ENCODE peak calls at places on chromosomes 13 and 19, in eight cellular contexts. J, Y, S, P, H, O, W and V are unnamed samples.
A peak's percentile ranks its signal among the peaks of the same experiment; 100 is the strongest.

GRCh38 chr19:38274734-38275133 is 10.4 kb downstream of the SPINT2 start:
- DNase-seq in S (no peak), O (no peak), W (peak; percentile 71), P (no peak), H (no peak), Y (no peak), J (no peak), V (no peak)

GRCh38 chr19:9862897-9863296 is 27.8 kb downstream of the PIN1 start:
- DNase-seq in J (no peak), H (no peak), P (no peak), O (no peak), Y (no peak), W (no peak), S (no peak), V (no peak)

GRCh38 chr19:2271516-2272103 is 10.4 kb downstream of the PEAK3 start:
- DNase-seq in Y (no peak), P (peak; percentile 58), H (no peak), W (no peak), S (no peak), J (no peak), O (peak; percentile 75), V (no peak)

GRCh38 chr19:39380521-39381502 is 10.1 kb downstream of the PAF1 start:
- DNase-seq in O (no peak), Y (no peak), W (no peak), J (no peak), P (no peak), S (no peak), H (no peak), V (no peak)

GRCh38 chr19:14061751-14062557 is at the start of gene PALM3:
- DNase-seq in O (no peak), H (no peak), Y (no peak), W (no peak), P (no peak), S (no peak), J (no peak), V (peak; percentile 81)

GRCh38 chr13:51781246-51782022 is 22.5 kb downstream of the DHRS12 start:
- DNase-seq in W (no peak), H (peak; percentile 28), Y (peak; percentile 74), P (peak; percentile 51), J (no peak), S (peak; percentile 51), O (peak; percentile 24), V (no peak)

GRCh38 chr19:55433292-55433691 is 9.8 kb downstream of the SHISA7 start:
- DNase-seq in P (no peak), Y (no peak), O (no peak), H (no peak), S (no peak), W (no peak), J (no peak), V (no peak)

GRCh38 chr13:98521876-98522275 is 55.0 kb downstream of the STK24 start:
- DNase-seq in J (no peak), O (no peak), P (no peak), S (no peak), Y (no peak), W (no peak), H (no peak), V (no peak)

GRCh38 chr13:36310417-36311108 is 12.9 kb upstream of the CCDC169 start:
- DNase-seq in O (peak; percentile 38), P (no peak), S (no peak), Y (no peak), H (no peak), W (no peak), J (no peak), V (no peak)

GRCh38 chr19:16542894-16543498 is 759 bp upstream of the CHERP start:
- DNase-seq in H (no peak), Y (no peak), S (peak; percentile 31), O (no peak), P (no peak), W (no peak), J (no peak), V (no peak)

GRCh38 chr19:15551183-15552004 is 43.1 kb downstream of the CYP4F22 start:
- DNase-seq in W (no peak), O (no peak), J (no peak), P (peak; percentile 27), S (peak; percentile 23), Y (peak; percentile 91), H (peak; percentile 71), V (peak; percentile 57)

GRCh38 chr13:94209110-94209509 is 270.4 kb downstream of the DCT start:
- DNase-seq in P (peak; percentile 57), S (no peak), Y (no peak), W (no peak), H (no peak), J (no peak), O (no peak), V (no peak)

GRCh38 chr13:95477187-95477586 is 75.3 kb upstream of the CLDN10 start:
- DNase-seq in O (no peak), Y (no peak), S (no peak), P (no peak), H (no peak), W (no peak), J (no peak), V (no peak)

GRCh38 chr13:106568225-106569003 is 477 bp upstream of the ARGLU1 start:
- DNase-seq in S (peak; percentile 10), H (no peak), W (no peak), J (no peak), O (no peak), Y (no peak), P (no peak), V (no peak)

GRCh38 chr13:32409561-32410440 is 18.1 kb downstream of the N4BP2L1 start:
- DNase-seq in W (peak; percentile 44), J (no peak), P (no peak), O (peak; percentile 63), H (no peak), S (no peak), Y (peak; percentile 94), V (no peak)

GRCh38 chr13:36146513-36147276 is 15.5 kb upstream of the DCLK1 start:
- DNase-seq in J (no peak), P (peak; percentile 8), W (no peak), H (no peak), S (no peak), Y (no peak), O (no peak), V (no peak)

GRCh38 chr13:31310356-31310755 is 110.6 kb downstream of the B3GLCT start:
- DNase-seq in Y (no peak), S (no peak), H (no peak), P (no peak), J (no peak), O (no peak), W (no peak), V (no peak)

GRCh38 chr19:51093066-51093465 is 10.4 kb upstream of the KLK14 start:
- DNase-seq in J (no peak), P (no peak), Y (no peak), S (no peak), O (no peak), H (no peak), W (no peak), V (no peak)

GRCh38 chr13:40352807-40353562 is 313.5 kb downstream of the FOXO1 start:
- DNase-seq in W (no peak), P (no peak), S (no peak), Y (no peak), O (no peak), H (no peak), J (no peak), V (no peak)

GRCh38 chr13:42728507-42729180 is 52.7 kb upstream of the FAM216B start:
- DNase-seq in O (no peak), W (no peak), Y (no peak), S (no peak), H (no peak), J (no peak), P (no peak), V (no peak)

GRCh38 chr13:49395416-49396277 is 48.2 kb downstream of the CAB39L start:
- DNase-seq in J (no peak), H (no peak), O (no peak), S (no peak), W (no peak), P (no peak), Y (no peak), V (no peak)

GRCh38 chr19:16273005-16273404 is 51.6 kb upstream of the KLF2 start:
- DNase-seq in S (no peak), Y (peak; percentile 26), P (no peak), H (no peak), O (no peak), W (no peak), J (no peak), V (no peak)

GRCh38 chr19:4581381-4582111 is 22.1 kb upstream of the SEMA6B start:
- DNase-seq in P (peak; percentile 71), O (no peak), Y (peak; percentile 72), W (no peak), S (peak; percentile 38), H (no peak), J (no peak), V (no peak)

GRCh38 chr13:101331731-101332130 is 84.6 kb downstream of the NALCN start:
- DNase-seq in P (no peak), Y (no peak), J (no peak), S (no peak), H (no peak), O (no peak), W (no peak), V (no peak)

GRCh38 chr13:113460599-113460998 is 7.3 kb upstream of the ADPRHL1 start:
- DNase-seq in H (no peak), J (no peak), P (no peak), O (no peak), W (no peak), S (no peak), Y (no peak), V (no peak)

GRCh38 chr19:33303791-33304759 is 1.7 kb upstream of the CEBPA start:
- DNase-seq in H (no peak), P (no peak), Y (no peak), O (no peak), J (no peak), W (no peak), S (no peak), V (no peak)
- H3K4me3 ChIP-seq in H (peak overlapping the region; percentile 63), P (peak overlapping the region; percentile 68), Y (peak overlapping the region; percentile 80), O (no peak overlapping the region), J (peak overlapping the region; percentile 78), W (peak overlapping the region; percentile 54), S (no peak overlapping the region), V (peak overlapping the region; percentile 84)

GRCh38 chr19:12289790-12290065 is 5.0 kb downstream of the ZNF44 start:
- DNase-seq in S (no peak), P (no peak), J (no peak), O (no peak), H (no peak), W (no peak), Y (no peak), V (no peak)
- H3K4me3 ChIP-seq in S (no peak overlapping the region), P (no peak overlapping the region), J (no peak overlapping the region), O (no peak overlapping the region), H (no peak overlapping the region), W (no peak overlapping the region), Y (no peak overlapping the region), V (no peak overlapping the region)

DNA sequence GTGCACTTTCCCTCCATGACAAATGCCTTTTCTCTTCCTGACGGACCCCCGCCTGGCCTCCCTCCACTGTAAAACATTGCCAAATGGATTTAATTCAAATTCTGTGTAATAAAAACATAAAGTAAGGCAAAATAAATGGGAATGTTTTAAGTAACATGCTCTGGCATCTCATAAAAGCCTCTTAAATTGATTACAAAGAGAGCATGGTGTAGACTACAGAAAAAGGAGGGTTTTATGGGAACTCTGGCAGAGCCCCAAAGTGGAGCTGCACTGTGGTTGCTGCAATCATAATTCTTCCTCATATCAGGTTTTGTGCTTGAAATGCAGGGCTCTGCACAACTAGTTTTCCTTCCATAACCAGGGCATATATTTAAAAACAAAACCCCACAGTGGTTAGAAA is 44.3 kb upstream of the SIAH3 start:
- DNase-seq in Y (no peak), H (no peak), O (no peak), J (no peak), W (no peak), S (no peak), P (no peak), V (no peak)
- H3K4me3 ChIP-seq in Y (no peak overlapping the region), H (no peak overlapping the region), O (no peak overlapping the region), J (no peak overlapping the region), W (no peak overlapping the region), S (no peak overlapping the region), P (no peak overlapping the region), V (no peak overlapping the region)

GRCh38 chr13:18951412-18951811 is 230.2 kb downstream of the TUBA3C start:
- DNase-seq in Y (no peak), S (no peak), P (no peak), O (no peak), H (no peak), J (no peak), W (no peak), V (no peak)
- H3K4me3 ChIP-seq in Y (no peak overlapping the region), S (no peak overlapping the region), P (no peak overlapping the region), O (no peak overlapping the region), H (no peak overlapping the region), J (no peak overlapping the region), W (no peak overlapping the region), V (no peak overlapping the region)